ENCODE peak calls at places on chromosomes 11 and 22, in five cellular contexts. O, B, P, E and Q are unnamed samples.

GRCh38 chr11:71987521-71987920 is 11.2 kb upstream of the IL18BP start:
- DNase-seq in P (no peak), B (no peak), O (no peak), E (no peak), Q (no peak)

GRCh38 chr11:37504066-37504611 is 906.1 kb upstream of the RAG2 start:
- DNase-seq in O (no peak), P (no peak), E (no peak), B (no peak), Q (no peak)

GRCh38 chr11:75471134-75471943 is 38.3 kb upstream of the KLHL35 start:
- DNase-seq in O (no peak), E (no peak), P (no peak), B (no peak), Q (no peak)

GRCh38 chr22:35477911-35478582 is 62.6 kb upstream of the RASD2 start:
- DNase-seq in P (no peak), B (no peak), O (no peak), E (peak; percentile 72), Q (peak; percentile 89)

GRCh38 chr22:19666663-19667593 is 47.4 kb upstream of the SEPTIN5 start:
- DNase-seq in P (no peak), O (no peak), E (no peak), B (no peak), Q (no peak)

GRCh38 chr11:70104419-70104818 is 26.3 kb downstream of the ANO1 start:
- DNase-seq in O (no peak), P (no peak), B (no peak), E (no peak), Q (no peak)

GRCh38 chr11:3375552-3375951 is 3.4 kb downstream of the ZNF195 start:
- DNase-seq in E (no peak), O (no peak), P (no peak), B (peak; percentile 36), Q (no peak)

GRCh38 chr11:33475999-33476398 is 218.8 kb downstream of the HIPK3 start:
- DNase-seq in P (no peak), O (peak; percentile 29), B (no peak), E (no peak), Q (no peak)

GRCh38 chr11:45444796-45445195 is 158.7 kb upstream of the SYT13 start:
- DNase-seq in B (no peak), P (peak; percentile 31), E (no peak), O (no peak), Q (no peak)

GRCh38 chr11:67453816-67454732 is 1.1 kb upstream of the CABP4 start:
- DNase-seq in P (no peak), O (no peak), E (no peak), B (no peak), Q (no peak)

GRCh38 chr11:72010529-72011233 is 12.0 kb downstream of the IL18BP start:
- DNase-seq in B (no peak), P (no peak), O (no peak), E (no peak), Q (no peak)

GRCh38 chr11:127766734-127767133 is 766.2 kb upstream of the KIRREL3 start:
- DNase-seq in P (no peak), E (no peak), O (no peak), B (no peak), Q (no peak)

GRCh38 chr22:39800790-39801540 is 92.6 kb downstream of the ENTHD1 start:
- DNase-seq in E (no peak), P (no peak), B (no peak), O (no peak), Q (no peak)

GRCh38 chr11:123174196-123175183 is 20.6 kb downstream of the CLMP start:
- DNase-seq in B (no peak), O (peak; percentile 39), P (no peak), E (peak; percentile 60), Q (peak; percentile 31)

GRCh38 chr11:66951135-66951534 is 7.0 kb downstream of the PC start:
- DNase-seq in E (no peak), B (no peak), P (no peak), O (no peak), Q (no peak)

GRCh38 chr11:128814856-128815705 is 52.0 kb downstream of the KCNJ1 start:
- DNase-seq in P (no peak), O (no peak), E (peak; percentile 19), B (no peak), Q (no peak)

GRCh38 chr11:32110795-32111194 is 19.9 kb downstream of the RCN1 start:
- DNase-seq in B (no peak), E (no peak), O (no peak), P (no peak), Q (no peak)

GRCh38 chr22:27461470-27461869 is 340.1 kb downstream of the MN1 start:
- DNase-seq in E (no peak), O (no peak), B (no peak), P (no peak), Q (no peak)

GRCh38 chr11:105937331-105937730 is 84.7 kb downstream of the MSANTD4 start:
- DNase-seq in E (no peak), P (no peak), B (no peak), O (no peak), Q (no peak)

GRCh38 chr11:92707665-92708064 is 261.8 kb upstream of the MTNR1B start:
- DNase-seq in B (no peak), O (no peak), E (no peak), P (no peak), Q (no peak)

GRCh38 chr22:47057916-47058585 is 295.6 kb downstream of the TBC1D22A start:
- DNase-seq in P (no peak), E (no peak), O (no peak), B (no peak), Q (no peak)

GRCh38 chr22:42174062-42174461 is 43.5 kb upstream of the CYP2D6 start:
- DNase-seq in O (no peak), E (no peak), B (no peak), P (no peak), Q (no peak)

GRCh38 chr11:69413993-69414392 is 67.5 kb upstream of the LINC01488 start:
- DNase-seq in B (no peak), O (no peak), P (no peak), E (no peak), Q (no peak)

GRCh38 chr11:62880231-62880802 is 379 bp upstream of the SLC3A2 start:
- DNase-seq in P (no peak), E (no peak), B (peak; percentile 66), O (no peak), Q (no peak)

GRCh38 chr11:69311767-69312385 is 17.9 kb downstream of the MYEOV start:
- DNase-seq in P (no peak), O (no peak), E (no peak), B (no peak), Q (no peak)

GRCh38 chr22:19057539-19057938 is 64.7 kb downstream of the DGCR2 start:
- DNase-seq in E (no peak), P (no peak), B (no peak), O (peak; percentile 24), Q (no peak)

GRCh38 chr22:19801340-19802000 is 40.9 kb downstream of the TBX1 start:
- DNase-seq in P (peak; percentile 4), O (no peak), E (no peak), B (no peak), Q (no peak)

GRCh38 chr11:95592455-95592854 is 197.1 kb downstream of the FAM76B start:
- DNase-seq in P (no peak), B (no peak), E (no peak), O (no peak), Q (no peak)

GRCh38 chr11:134025086-134025437 is 43.8 kb upstream of the JAM3 start:
- DNase-seq in O (no peak), B (no peak), E (no peak), P (no peak), Q (no peak)

GRCh38 chr11:57475671-57476222 is 15.4 kb downstream of the RTN4RL2 start:
- DNase-seq in E (no peak), O (no peak), B (no peak), P (no peak), Q (no peak)

DNA sequence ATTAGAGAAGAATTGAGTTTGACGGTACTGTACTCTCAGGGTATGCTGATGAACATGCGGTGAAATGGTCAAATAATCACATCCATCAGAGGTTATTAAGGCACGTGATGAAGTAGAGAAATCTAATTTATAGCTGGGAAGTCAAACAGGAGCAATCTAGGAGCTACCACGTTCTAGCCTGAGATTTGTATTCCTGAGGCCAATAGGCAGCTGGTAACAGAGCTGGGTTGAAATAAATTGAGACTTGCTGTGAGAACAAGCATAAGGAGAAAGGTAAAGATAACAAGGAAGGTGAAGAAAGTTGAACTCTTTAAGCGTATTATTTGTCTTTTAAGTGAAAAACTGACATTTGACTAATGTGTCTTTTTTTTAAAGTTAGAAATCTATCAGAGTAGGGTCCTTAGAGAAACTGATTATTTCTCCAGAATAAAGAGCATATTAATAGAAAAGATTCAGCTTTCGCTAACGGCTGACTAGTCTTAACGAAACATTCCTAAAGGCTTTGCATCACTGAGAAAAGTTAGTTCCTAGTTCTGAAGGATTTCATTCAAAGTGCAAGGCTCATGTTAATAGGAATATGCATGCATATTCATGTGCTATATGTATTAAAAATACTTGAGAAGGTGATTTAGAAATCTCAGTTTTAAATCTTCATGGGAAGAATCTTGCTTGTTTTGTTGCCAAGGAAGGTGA is 5.2 kb upstream of the WEE1 start:
- DNase-seq in B (peak; percentile 59), P (no peak), E (no peak), O (no peak), Q (no peak)
- H3K4me1 ChIP-seq in B (peaks cover 93% of the 10 kb centered on the region), P (no peaks in the 10 kb centered on the region), E (peaks cover 37% of the 10 kb centered on the region), O (peaks cover 74% of the 10 kb centered on the region), Q (peaks cover 24% of the 10 kb centered on the region)

GRCh38 chr11:118210323-118210722 is 14.5 kb downstream of the JAML start:
- DNase-seq in P (no peak), O (no peak), E (no peak), B (no peak), Q (no peak)
- H3K4me1 ChIP-seq in P (peaks cover 6% of the 10 kb centered on the region), O (no peaks in the 10 kb centered on the region), E (peaks cover 39% of the 10 kb centered on the region), B (peaks cover 62% of the 10 kb centered on the region), Q (peaks cover 37% of the 10 kb centered on the region)

GRCh38 chr11:120216426-120217102 is 5.7 kb downstream of the OAF start:
- DNase-seq in P (no peak), B (no peak), O (no peak), E (no peak), Q (no peak)
- H3K4me1 ChIP-seq in P (peaks cover 3% of the 10 kb centered on the region), B (peaks cover 3% of the 10 kb centered on the region), O (peaks cover 95% of the 10 kb centered on the region), E (peaks cover 55% of the 10 kb centered on the region), Q (peaks cover 53% of the 10 kb centered on the region)

DNA sequence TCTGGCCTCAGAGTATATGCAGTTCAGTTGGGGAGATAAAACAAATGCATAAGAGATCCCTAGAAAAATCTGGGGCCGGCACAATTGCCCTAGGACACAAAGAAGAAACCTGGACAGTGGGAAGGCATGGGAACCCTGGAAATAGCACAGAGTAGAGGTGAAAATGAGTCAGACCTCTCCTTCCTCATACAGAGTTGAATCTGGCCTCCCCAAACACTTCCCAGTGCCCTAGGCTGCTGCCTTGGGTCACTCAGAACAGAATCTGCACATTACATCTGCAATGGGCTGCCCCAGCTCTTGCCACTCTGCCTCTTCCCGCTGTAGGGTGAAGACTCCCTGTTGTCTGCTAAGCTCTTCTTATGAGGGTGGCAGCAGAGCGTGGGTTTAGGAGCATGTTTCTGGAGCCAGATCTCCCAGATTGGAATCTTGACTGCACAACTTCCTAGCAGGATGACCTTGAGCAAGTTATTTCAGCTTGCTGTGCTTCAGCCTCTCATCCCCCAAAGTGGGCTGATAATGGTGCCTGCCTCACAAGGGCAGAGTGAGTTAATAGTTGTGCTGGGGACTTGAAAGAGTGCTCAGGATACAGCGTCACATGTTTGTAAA is 47.1 kb upstream of the NECTIN1 start:
- DNase-seq in B (no peak), P (no peak), E (no peak), O (no peak), Q (no peak)
- H3K4me1 ChIP-seq in B (no peaks in the 10 kb centered on the region), P (no peaks in the 10 kb centered on the region), E (no peaks in the 10 kb centered on the region), O (no peaks in the 10 kb centered on the region), Q (no peaks in the 10 kb centered on the region)